ENCODE peak calls at places on chromosome 18, in eight cellular contexts. M is ascending aorta, K is cardiac muscle cell, O is heart right ventricle, C is body of pancreas, E is ovary, J is H1, S is pancreas. L is an unnamed sample.

GRCh38 chr18:21117385-21118135 is 5.9 kb upstream of the ROCK1 start:
- DNase-seq in K (no peak), S (no peak), M (no peak), E (no peak), J (no peak), C (no peak), O (no peak), L (no peak)

GRCh38 chr18:50006470-50007046 is 188.4 kb downstream of the MYO5B start:
- DNase-seq in J (no peak), E (no peak), C (no peak), M (no peak), K (no peak), S (no peak), O (no peak), L (peak)

GRCh38 chr18:7822435-7823425 is 255.6 kb downstream of the PTPRM start:
- DNase-seq in O (peak), C (no peak), K (peak), M (no peak), S (no peak), E (no peak), J (no peak), L (peak)

GRCh38 chr18:62523631-62524442 is 1.0 kb downstream of the ZCCHC2 start:
- DNase-seq in C (peak), M (no peak), J (peak), O (peak), K (peak), S (peak), E (peak), L (peak)

GRCh38 chr18:39773656-39774055 is 2181.4 kb upstream of the PIK3C3 start:
- DNase-seq in K (no peak), M (no peak), C (no peak), S (no peak), O (no peak), J (no peak), E (no peak), L (no peak)

GRCh38 chr18:79881695-79882094 is 69.8 kb downstream of the SLC66A2 start:
- DNase-seq in K (no peak), M (no peak), J (no peak), E (no peak), C (no peak), O (no peak), S (no peak), L (no peak)

GRCh38 chr18:79614211-79615028 is 65.2 kb upstream of the CTDP1 start:
- DNase-seq in J (peak), M (no peak), O (no peak), S (peak), E (no peak), C (no peak), K (no peak), L (no peak)

GRCh38 chr18:49892148-49892924 is 79.0 kb upstream of the ACAA2 start:
- DNase-seq in M (no peak), S (no peak), O (no peak), J (no peak), E (no peak), K (no peak), C (no peak), L (no peak)

GRCh38 chr18:61606759-61607158 is 273.5 kb downstream of the CDH20 start:
- DNase-seq in S (peak), E (peak), J (peak), K (peak), M (no peak), C (peak), O (peak), L (peak)

GRCh38 chr18:60804412-60804811 is 431.8 kb upstream of the MC4R start:
- DNase-seq in J (no peak), O (no peak), C (no peak), E (no peak), S (no peak), K (no peak), M (no peak), L (no peak)

GRCh38 chr18:34809697-34810096 is 99.6 kb downstream of the DTNA start:
- DNase-seq in K (peak), M (no peak), E (peak), O (peak), C (peak), J (peak), S (no peak), L (peak)

GRCh38 chr18:73245345-73245744 is 377.6 kb upstream of the NETO1 start:
- DNase-seq in C (no peak), S (no peak), O (no peak), J (peak), K (no peak), M (no peak), E (no peak), L (no peak)

GRCh38 chr18:37564796-37565137 is 831 bp downstream of the CELF4 start:
- DNase-seq in J (peak), O (peak), C (peak), S (no peak), E (peak), M (no peak), K (peak), L (peak)

GRCh38 chr18:10044054-10044453 is 130.2 kb downstream of the VAPA start:
- DNase-seq in E (no peak), S (no peak), O (no peak), K (no peak), J (no peak), M (no peak), C (no peak), L (no peak)

GRCh38 chr18:33577688-33578370 is at the start of gene ASXL3:
- DNase-seq in K (peak), O (peak), S (peak), J (peak), M (no peak), E (peak), C (peak), L (peak)

GRCh38 chr18:27175914-27176313 is 9.2 kb downstream of the CHST9 start:
- DNase-seq in E (no peak), C (no peak), S (no peak), M (no peak), J (no peak), K (peak), O (no peak), L (no peak)

GRCh38 chr18:52897611-52898010 is 557.6 kb downstream of the DCC start:
- DNase-seq in J (no peak), C (no peak), E (no peak), M (no peak), S (no peak), O (no peak), K (no peak), L (no peak)

GRCh38 chr18:31970617-31971016 is 27.7 kb upstream of the TRAPPC8 start:
- DNase-seq in C (no peak), J (no peak), E (no peak), M (no peak), S (no peak), K (no peak), O (no peak), L (no peak)

GRCh38 chr18:60391571-60392226 is 19.1 kb upstream of the MC4R start:
- DNase-seq in J (no peak), O (no peak), E (no peak), K (no peak), M (no peak), C (no peak), S (no peak), L (no peak)

GRCh38 chr18:51525453-51526225 is 328.2 kb upstream of the MEX3C start:
- DNase-seq in K (no peak), M (no peak), E (no peak), J (no peak), S (no peak), O (no peak), C (no peak), L (no peak)

GRCh38 chr18:66510357-66511027 is 93.4 kb downstream of the CDH19 start:
- DNase-seq in S (no peak), K (no peak), J (no peak), E (no peak), C (no peak), O (no peak), M (no peak), L (no peak)

GRCh38 chr18:34707670-34708069 is 2.4 kb upstream of the DTNA start:
- DNase-seq in C (peak), S (no peak), J (no peak), O (peak), E (peak), M (no peak), K (peak), L (peak)

GRCh38 chr18:66560092-66560491 is 43.8 kb downstream of the CDH19 start:
- DNase-seq in J (no peak), O (no peak), C (no peak), M (no peak), E (no peak), K (peak), S (no peak), L (peak)

GRCh38 chr18:53909668-53910067 is 314.8 kb downstream of the MBD2 start:
- DNase-seq in E (no peak), C (no peak), J (peak), K (no peak), M (no peak), S (no peak), O (no peak), L (no peak)

GRCh38 chr18:79791141-79791972 is 6.4 kb upstream of the KCNG2 start:
- DNase-seq in K (no peak), E (no peak), M (no peak), S (no peak), J (no peak), C (peak), O (peak), L (peak)

GRCh38 chr18:65737346-65737745 is 13.5 kb upstream of the CDH7 start:
- DNase-seq in O (no peak), J (no peak), E (no peak), M (no peak), C (no peak), K (no peak), S (no peak), L (no peak)

GRCh38 chr18:42032447-42032846 is 77.4 kb downstream of the PIK3C3 start:
- DNase-seq in E (no peak), J (no peak), M (no peak), O (no peak), C (no peak), S (no peak), K (no peak), L (no peak)

GRCh38 chr18:32439802-32440201 is 30.9 kb downstream of the GAREM1 start:
- DNase-seq in O (no peak), C (no peak), K (no peak), J (no peak), S (no peak), E (no peak), M (no peak), L (peak)

GRCh38 chr18:7520200-7520780 is 46.8 kb upstream of the PTPRM start:
- DNase-seq in K (no peak), M (no peak), O (no peak), E (no peak), S (no peak), J (no peak), C (no peak), L (peak)

GRCh38 chr18:28984731-28985130 is 807.8 kb upstream of the CDH2 start:
- DNase-seq in S (no peak), J (no peak), C (no peak), O (no peak), E (no peak), M (no peak), K (no peak), L (no peak)

DNA sequence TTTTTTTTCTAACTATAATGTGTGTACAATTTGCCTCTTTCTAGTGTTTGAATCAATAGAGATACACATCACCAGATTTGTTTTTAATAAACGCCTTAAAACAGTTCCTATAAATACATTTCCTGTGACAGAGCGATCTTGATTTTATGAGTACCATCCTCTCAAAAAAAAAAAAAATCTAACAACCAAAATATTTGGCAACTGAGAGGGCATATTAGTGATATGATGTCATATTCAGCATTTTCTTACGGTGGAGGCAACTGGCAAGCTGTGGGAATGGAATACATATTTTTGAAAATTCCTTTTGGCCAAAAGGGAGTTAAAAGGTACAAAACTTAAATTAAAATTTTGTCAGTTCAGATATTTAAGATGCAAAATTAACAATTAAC is 268.5 kb downstream of the TCF4 start:
- DNase-seq in K (no peak), E (no peak), M (no peak), C (no peak), O (no peak), J (no peak), S (no peak), L (no peak)
- H3K4me3 ChIP-seq in K (no peak), E (peak), M (peak), C (no peak), O (peak), J (no peak), S (no peak), L (no peak)

DNA sequence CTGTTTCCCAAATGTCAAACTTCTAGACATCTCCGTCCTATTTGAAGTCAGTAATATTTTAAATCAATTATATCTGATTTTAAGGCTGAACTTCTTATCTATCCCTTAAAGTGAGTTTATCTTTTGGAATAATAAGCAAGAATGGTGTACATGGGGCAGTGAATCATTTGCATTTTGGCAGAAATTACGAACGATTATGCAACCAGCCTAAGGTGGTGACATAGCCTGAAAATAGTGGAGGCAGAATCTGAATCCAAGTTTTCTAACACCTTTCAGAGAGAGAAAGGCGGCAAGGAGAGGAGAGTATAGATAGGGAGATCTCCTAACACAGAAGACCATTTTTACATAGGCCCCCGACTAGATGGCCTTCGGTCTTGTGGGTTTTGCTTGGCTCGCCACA is 10.7 kb downstream of the ZBTB14 start:
- DNase-seq in E (no peak), C (no peak), J (no peak), M (no peak), O (no peak), S (no peak), K (no peak), L (no peak)
- H3K4me3 ChIP-seq in E (no peak), C (no peak), J (no peak), M (no peak), O (no peak), S (no peak), K (no peak), L (no peak)

GRCh38 chr18:9019135-9019534 is 83.4 kb upstream of the NDUFV2 start:
- DNase-seq in E (no peak), C (no peak), M (no peak), S (no peak), J (no peak), O (no peak), K (no peak), L (no peak)

GRCh38 chr18:9016819-9017169 is 85.7 kb upstream of the NDUFV2 start:
- DNase-seq in K (no peak), E (no peak), C (no peak), J (no peak), S (no peak), O (no peak), M (no peak), L (no peak)

GRCh38 chr18:9015689-9016088 is 86.8 kb upstream of the NDUFV2 start:
- DNase-seq in E (no peak), C (no peak), M (no peak), K (no peak), O (no peak), J (no peak), S (no peak), L (no peak)

GRCh38 chr18:9017900-9018217 is 84.6 kb upstream of the NDUFV2 start:
- DNase-seq in J (no peak), K (no peak), M (no peak), C (no peak), O (no peak), S (no peak), E (no peak), L (no peak)

DNA sequence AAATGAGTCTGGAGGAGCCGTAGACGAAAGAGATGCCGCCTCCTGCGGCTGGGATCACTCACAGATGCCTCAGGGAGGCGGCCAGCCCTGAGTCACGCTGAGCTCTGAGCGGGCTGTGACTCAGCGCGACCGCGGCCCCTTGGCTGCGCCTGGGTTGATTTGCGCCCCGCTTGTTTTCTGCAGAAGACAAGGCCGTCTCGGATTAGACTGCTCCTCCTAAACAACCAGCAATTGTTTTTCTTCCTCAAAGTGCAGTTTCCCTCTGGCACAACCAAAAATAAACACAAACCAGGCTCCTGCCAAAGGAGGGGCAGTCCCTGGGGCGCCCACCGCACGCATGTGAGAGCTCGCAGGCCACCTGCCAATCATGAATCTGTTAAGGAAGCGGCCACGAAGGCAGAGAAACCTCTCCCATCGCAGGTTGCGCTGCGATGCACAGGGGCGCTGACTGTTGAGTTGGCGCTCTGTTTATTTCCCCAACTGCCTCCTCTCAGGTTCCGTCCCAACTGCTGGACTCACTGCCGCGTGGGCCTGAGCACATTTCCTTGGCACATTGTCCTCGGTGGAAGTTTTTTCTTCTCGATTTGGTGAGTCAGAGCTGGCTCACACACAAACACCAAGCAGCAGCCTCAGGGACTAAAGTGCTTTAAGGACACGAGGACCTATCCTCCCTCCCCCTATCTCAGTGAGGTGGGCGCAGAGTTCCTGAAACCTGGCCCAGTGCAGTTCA is 85.2 kb upstream of the NDUFV2 start:
- DNase-seq in K (no peak), O (peak), E (peak), M (peak), S (no peak), C (peak), J (peak), L (peak)
- H3K4me3 ChIP-seq in K (no peak), O (peak), E (peak), M (peak), S (no peak), C (no peak), J (peak), L (no peak)

GRCh38 chr18:3493501-3494244 is 43.7 kb downstream of the TGIF1 start:
- DNase-seq in S (no peak), O (no peak), K (no peak), E (no peak), M (no peak), C (no peak), J (no peak), L (no peak)
- H3K4me3 ChIP-seq in S (no peak), O (no peak), K (no peak), E (no peak), M (no peak), C (no peak), J (no peak), L (no peak)

GRCh38 chr18:23540867-23541266 is 37.6 kb downstream of the RMC1 start:
- DNase-seq in C (no peak), J (no peak), S (no peak), K (no peak), M (no peak), E (no peak), O (no peak), L (no peak)
- H3K4me3 ChIP-seq in C (no peak), J (no peak), S (no peak), K (no peak), M (no peak), E (no peak), O (no peak), L (no peak)

DNA sequence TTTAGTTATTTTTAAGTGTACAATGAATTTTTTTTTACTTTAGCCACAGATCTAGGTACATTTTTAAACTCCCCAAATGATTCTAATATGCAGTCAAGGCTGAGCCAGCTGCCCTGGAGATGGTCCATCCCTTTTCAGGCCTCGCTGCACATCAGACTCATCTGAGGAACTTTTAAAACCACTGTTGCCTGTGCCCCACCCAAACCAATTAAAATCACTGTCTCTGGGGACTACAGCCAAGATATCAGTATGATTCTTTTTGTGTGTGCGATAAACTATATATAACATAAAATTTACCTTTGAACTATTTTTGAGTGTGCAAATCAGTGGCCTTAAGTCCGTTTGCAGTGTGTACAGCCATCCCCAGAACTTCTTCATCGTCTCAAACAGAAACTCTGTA is 9.1 kb upstream of the MALT1 start:
- DNase-seq in E (no peak), K (no peak), M (no peak), O (no peak), J (peak), S (no peak), C (no peak), L (no peak)
- H3K4me3 ChIP-seq in E (no peak), K (no peak), M (no peak), O (no peak), J (no peak), S (no peak), C (no peak), L (no peak)

DNA sequence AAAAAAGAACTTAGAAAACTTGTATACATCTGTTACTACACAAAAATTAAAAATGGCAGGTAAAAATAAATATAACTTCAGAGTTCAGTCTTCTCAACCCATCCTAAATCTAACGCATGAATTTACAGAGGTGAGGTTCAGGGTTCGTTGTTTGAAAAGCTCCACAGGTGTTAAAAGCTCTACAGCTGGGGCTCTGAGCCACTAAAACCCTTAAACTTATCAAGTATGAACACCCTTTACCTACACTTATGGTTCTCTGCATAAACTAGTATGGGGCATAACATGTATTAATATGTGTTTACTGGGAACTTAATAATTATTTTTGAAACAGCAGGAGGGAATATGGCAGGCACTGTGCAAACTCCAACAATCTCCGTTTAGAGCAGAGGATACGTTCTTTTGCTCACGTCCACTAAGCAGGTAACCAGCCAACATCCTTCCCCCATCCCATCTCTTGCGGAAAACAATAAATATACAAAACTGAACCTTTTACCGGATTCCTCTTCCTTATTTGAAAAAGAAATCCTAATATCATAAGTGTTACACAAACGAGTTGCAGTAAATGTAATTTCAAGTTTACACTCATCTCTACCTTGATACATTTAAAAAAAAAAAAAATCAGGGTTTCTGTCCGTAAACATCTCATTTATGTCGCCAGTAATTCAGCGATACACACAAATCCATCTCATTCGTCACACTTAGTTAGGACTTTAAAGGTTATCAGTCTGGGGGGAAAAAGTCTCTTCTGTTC is 1.3 kb downstream of the PIAS2 start:
- DNase-seq in E (no peak), S (no peak), O (no peak), J (no peak), K (no peak), M (no peak), C (no peak), L (no peak)
- H3K4me3 ChIP-seq in E (peak), S (peak), O (peak), J (peak), K (peak), M (peak), C (no peak), L (peak)

GRCh38 chr18:25278415-25278814 is 73.6 kb downstream of the ZNF521 start:
- DNase-seq in O (no peak), J (no peak), S (no peak), C (no peak), M (no peak), E (no peak), K (peak), L (peak)
- H3K4me3 ChIP-seq in O (peak), J (no peak), S (no peak), C (no peak), M (no peak), E (no peak), K (no peak), L (no peak)